ENCODE peak calls at places on chromosomes 2 and 18, in seven cellular contexts. L is OCI-LY7; B is HT1080; R is cerebellar nuclear complex; M is GM12865; T is stimulated activated CD8-positive, alpha-beta memory T cell treated with anti-CD3 and anti-CD28 coated beads, Interleukin-15, amount 100 ng/mL, for 48 hours; W is HEK293T. N is an unnamed sample.

GRCh38 chr18:34773961-34774754 is 64.1 kb downstream of the DTNA start:
- DNase-seq in L (no peak), B (peak), R (no peak), M (no peak), T (no peak), W (no peak), N (no peak)

GRCh38 chr2:141570474-141571131 is 560.2 kb downstream of the LRP1B start:
- DNase-seq in L (no peak), B (no peak), R (no peak), M (no peak), T (no peak), W (peak), N (no peak)

GRCh38 chr2:143717532-143718168 is 588.4 kb downstream of the ARHGAP15 start:
- DNase-seq in L (no peak), B (no peak), R (no peak), M (no peak), T (no peak), W (no peak), N (no peak)

GRCh38 chr18:45565280-45565970 is 49.9 kb upstream of the SLC14A2 start:
- DNase-seq in L (no peak), B (no peak), R (no peak), M (no peak), T (no peak), W (no peak), N (no peak)

GRCh38 chr2:96927420-96928171 is 57.7 kb upstream of the SEMA4C start:
- DNase-seq in L (no peak), B (no peak), R (no peak), M (no peak), T (no peak), W (no peak), N (no peak)

GRCh38 chr2:178301595-178302324 is 107.4 kb downstream of the OSBPL6 start:
- DNase-seq in L (no peak), B (no peak), R (no peak), M (no peak), T (no peak), W (no peak), N (no peak)

GRCh38 chr2:239598011-239598731 is 197.4 kb upstream of the HDAC4 start:
- DNase-seq in L (no peak), B (no peak), R (no peak), M (peak), T (no peak), W (no peak), N (no peak)

GRCh38 chr2:10254373-10255188 is 48.1 kb upstream of the HPCAL1 start:
- DNase-seq in L (no peak), B (peak), R (no peak), M (no peak), T (no peak), W (no peak), N (no peak)

GRCh38 chr2:99572380-99572779 is 82.6 kb upstream of the REV1 start:
- DNase-seq in L (no peak), B (no peak), R (peak), M (no peak), T (no peak), W (no peak), N (no peak)

GRCh38 chr2:231218356-231218755 is 19.9 kb downstream of the ARMC9 start:
- DNase-seq in L (no peak), B (no peak), R (no peak), M (no peak), T (no peak), W (no peak), N (no peak)

GRCh38 chr2:73092146-73092783 is 20.5 kb downstream of the RAB11FIP5 start:
- DNase-seq in L (no peak), B (no peak), R (no peak), M (no peak), T (no peak), W (no peak), N (no peak)

GRCh38 chr2:147045113-147045512 is 799.7 kb upstream of the ACVR2A start:
- DNase-seq in L (peak), B (peak), R (no peak), M (peak), T (no peak), W (peak), N (peak)

GRCh38 chr2:74050153-74050552 is 65.4 kb downstream of the TET3 start:
- DNase-seq in L (no peak), B (no peak), R (no peak), M (no peak), T (no peak), W (no peak), N (no peak)

GRCh38 chr2:64766841-64767669 is 113.3 kb upstream of the SERTAD2 start:
- DNase-seq in L (peak), B (peak), R (no peak), M (peak), T (no peak), W (no peak), N (peak)

GRCh38 chr18:80189197-80189865 is 58.0 kb downstream of the PARD6G start:
- DNase-seq in L (no peak), B (no peak), R (no peak), M (no peak), T (no peak), W (no peak), N (no peak)

GRCh38 chr2:109089602-109090300 is 39.3 kb upstream of the SH3RF3 start:
- DNase-seq in L (no peak), B (peak), R (no peak), M (no peak), T (no peak), W (no peak), N (no peak)

GRCh38 chr2:15871239-15871783 is 69.0 kb upstream of the MYCN start:
- DNase-seq in L (no peak), B (no peak), R (no peak), M (no peak), T (no peak), W (no peak), N (no peak)

GRCh38 chr2:1784087-1784486 is 39.8 kb upstream of the PXDN start:
- DNase-seq in L (no peak), B (no peak), R (no peak), M (no peak), T (no peak), W (no peak), N (no peak)

GRCh38 chr18:76445275-76445674 is 49.8 kb downstream of the ZNF516 start:
- DNase-seq in L (no peak), B (peak), R (no peak), M (no peak), T (no peak), W (no peak), N (no peak)

GRCh38 chr2:217827430-217828201 is 175.2 kb downstream of the TNS1 start:
- DNase-seq in L (no peak), B (no peak), R (no peak), M (no peak), T (no peak), W (no peak), N (no peak)

GRCh38 chr2:152242787-152243472 is 67.4 kb upstream of the STAM2 start:
- DNase-seq in L (no peak), B (no peak), R (no peak), M (no peak), T (no peak), W (no peak), N (no peak)

GRCh38 chr2:193442293-193442692 is 1247.6 kb upstream of the TMEFF2 start:
- DNase-seq in L (no peak), B (no peak), R (no peak), M (no peak), T (no peak), W (no peak), N (no peak)

GRCh38 chr2:28716265-28716865 is 35.3 kb upstream of the PPP1CB start:
- DNase-seq in L (no peak), B (peak), R (no peak), M (peak), T (no peak), W (peak), N (peak)

GRCh38 chr2:30206461-30207430 is 24.6 kb upstream of the LBH start:
- DNase-seq in L (no peak), B (peak), R (no peak), M (no peak), T (no peak), W (no peak), N (no peak)

GRCh38 chr2:46939596-46940359 is 24.2 kb upstream of the MCFD2 start:
- DNase-seq in L (no peak), B (no peak), R (no peak), M (no peak), T (no peak), W (no peak), N (no peak)

GRCh38 chr2:5976626-5977025 is 284.4 kb downstream of the SOX11 start:
- DNase-seq in L (no peak), B (no peak), R (no peak), M (no peak), T (no peak), W (no peak), N (no peak)

GRCh38 chr2:181457741-181458425 is 697 bp downstream of the ITGA4 start:
- DNase-seq in L (peak), B (no peak), R (no peak), M (peak), T (peak), W (peak), N (peak)

N was measured in GM06990.